ENCODE peak calls at places on chromosomes 12 and 14, in five cellular contexts. R, B, T, O and J are unnamed samples.

GRCh38 chr14:76929927-76930326 is 98.6 kb downstream of the IRF2BPL start:
- DNase-seq in R (no peak), B (peak; percentile 81), T (no peak), O (no peak), J (peak; percentile 62)

GRCh38 chr12:121800694-121801600 is 2.9 kb upstream of the SETD1B start:
- DNase-seq in R (peak; percentile 90), B (peak; percentile 55), T (no peak), O (peak; percentile 86), J (peak; percentile 79)

GRCh38 chr14:65164068-65164824 is 61.9 kb upstream of the MAX start:
- DNase-seq in R (no peak), B (peak; percentile 16), T (peak; percentile 49), O (no peak), J (peak; percentile 68)

GRCh38 chr14:100620437-100621100 is 33.4 kb upstream of the BEGAIN start:
- DNase-seq in R (no peak), B (no peak), T (no peak), O (peak; percentile 26), J (no peak)

GRCh38 chr12:121536929-121537813 is 43.7 kb downstream of the KDM2B start:
- DNase-seq in R (peak; percentile 82), B (peak; percentile 61), T (peak; percentile 48), O (peak; percentile 96), J (peak; percentile 75)

GRCh38 chr12:108888031-108888430 is 8.1 kb downstream of the DAO start:
- DNase-seq in R (no peak), B (no peak), T (no peak), O (no peak), J (no peak)

GRCh38 chr12:28176295-28176694 is 14.0 kb upstream of the CCDC91 start:
- DNase-seq in R (no peak), B (no peak), T (no peak), O (no peak), J (no peak)

GRCh38 chr14:32635103-32635719 is 303.5 kb upstream of the NPAS3 start:
- DNase-seq in R (no peak), B (no peak), T (peak; percentile 65), O (no peak), J (no peak)

GRCh38 chr14:95039259-95039992 is 117.9 kb downstream of the DICER1 start:
- DNase-seq in R (peak; percentile 10), B (no peak), T (no peak), O (peak; percentile 52), J (no peak)

GRCh38 chr14:104528496-104528895 is 51.1 kb upstream of the C14orf180 start:
- DNase-seq in R (no peak), B (no peak), T (no peak), O (no peak), J (no peak)

GRCh38 chr12:88111074-88111652 is 30.7 kb downstream of the CEP290 start:
- DNase-seq in R (no peak), B (no peak), T (peak; percentile 6), O (no peak), J (peak; percentile 57)

GRCh38 chr14:76236172-76237130 is 84.7 kb downstream of the GPATCH2L start:
- DNase-seq in R (no peak), B (no peak), T (no peak), O (no peak), J (no peak)

GRCh38 chr12:5665615-5666014 is 233.7 kb downstream of the NTF3 start:
- DNase-seq in R (no peak), B (no peak), T (peak; percentile 66), O (no peak), J (no peak)

GRCh38 chr12:123000578-123000977 is 20.1 kb downstream of the ARL6IP4 start:
- DNase-seq in R (no peak), B (no peak), T (no peak), O (no peak), J (no peak)

GRCh38 chr14:74875941-74876913 is at the start of gene PROX2:
- DNase-seq in R (no peak), B (peak; percentile 87), T (no peak), O (no peak), J (peak; percentile 29)

GRCh38 chr14:102203382-102203781 is 63.7 kb downstream of the WDR20 start:
- DNase-seq in R (peak; percentile 42), B (no peak), T (no peak), O (no peak), J (no peak)

GRCh38 chr12:107242189-107242588 is 148.8 kb upstream of the CRY1 start:
- DNase-seq in R (no peak), B (no peak), T (peak; percentile 84), O (no peak), J (peak; percentile 21)

GRCh38 chr12:67193705-67194104 is 75.5 kb upstream of the CAND1 start:
- DNase-seq in R (no peak), B (no peak), T (peak; percentile 16), O (no peak), J (peak; percentile 70)

GRCh38 chr12:48000878-48001321 is 3.4 kb downstream of the COL2A1 start:
- DNase-seq in R (peak; percentile 51), B (no peak), T (peak; percentile 63), O (no peak), J (peak; percentile 84)

GRCh38 chr12:121023799-121024198 is 7.5 kb upstream of the C12orf43 start:
- DNase-seq in R (no peak), B (no peak), T (no peak), O (peak; percentile 28), J (no peak)

GRCh38 chr12:52359511-52360103 is 7.7 kb downstream of the KRT85 start:
- DNase-seq in R (no peak), B (no peak), T (no peak), O (no peak), J (no peak)

GRCh38 chr12:75389706-75390105 is 1.2 kb upstream of the GLIPR1L2 start:
- DNase-seq in R (no peak), B (no peak), T (no peak), O (no peak), J (no peak)

GRCh38 chr12:15789215-15790171 is at the start of gene EPS8:
- DNase-seq in R (peak; percentile 95), B (peak; percentile 84), T (peak; percentile 89), O (peak; percentile 96), J (peak; percentile 92)

GRCh38 chr14:101022916-101023435 is 119.5 kb upstream of the RTL1 start:
- DNase-seq in R (peak; percentile 14), B (no peak), T (no peak), O (peak; percentile 21), J (no peak)

GRCh38 chr12:70853326-70853725 is 67.2 kb downstream of the PTPRR start:
- DNase-seq in R (no peak), B (no peak), T (no peak), O (no peak), J (no peak)

GRCh38 chr12:127295630-127296029 is 971.3 kb upstream of the TMEM132C start:
- DNase-seq in R (no peak), B (no peak), T (no peak), O (no peak), J (no peak)

GRCh38 chr12:100208834-100209233 is 8.2 kb downstream of the ACTR6 start:
- DNase-seq in R (no peak), B (no peak), T (no peak), O (no peak), J (no peak)

GRCh38 chr12:82411561-82412230 is 53.4 kb downstream of the METTL25 start:
- DNase-seq in R (no peak), B (no peak), T (no peak), O (no peak), J (no peak)